ENCODE peak calls at places on chromosomes 16 and 17, in eight cellular contexts. One of them, this sample, is unnamed.

GRCh38 chr16:73506568-73507056 is 458.7 kb upstream of the ZFHX3 start:
- DNase-seq in PC-3: no peak
- DNase-seq in astrocyte of the cerebellum: no peak
- DNase-seq in IMR-90: no peak
- DNase-seq in fibroblast of lung: no peak
- DNase-seq in stomach: no peak
- DNase-seq in lower leg skin: no peak
- DNase-seq in BJ: no peak
- DNase-seq in this sample: no peak

GRCh38 chr17:81517339-81518112 is 4.9 kb upstream of the ACTG1 start:
- DNase-seq in PC-3: no peak
- DNase-seq in astrocyte of the cerebellum: no peak
- DNase-seq in IMR-90: no peak
- DNase-seq in fibroblast of lung: no peak
- DNase-seq in stomach: no peak
- DNase-seq in lower leg skin: no peak
- DNase-seq in BJ: no peak
- DNase-seq in this sample: no peak

GRCh38 chr16:2008631-2009301 is 855 bp downstream of the ZNF598 start:
- DNase-seq in PC-3: peak
- DNase-seq in astrocyte of the cerebellum: no peak
- DNase-seq in IMR-90: peak
- DNase-seq in fibroblast of lung: peak
- DNase-seq in stomach: no peak
- DNase-seq in lower leg skin: no peak
- DNase-seq in BJ: no peak
- DNase-seq in this sample: no peak

GRCh38 chr16:71442041-71442440 is at the start of gene TLE7:
- DNase-seq in PC-3: no peak
- DNase-seq in astrocyte of the cerebellum: no peak
- DNase-seq in IMR-90: no peak
- DNase-seq in fibroblast of lung: no peak
- DNase-seq in stomach: no peak
- DNase-seq in lower leg skin: no peak
- DNase-seq in BJ: no peak
- DNase-seq in this sample: no peak

GRCh38 chr17:56431736-56432135 is 161.8 kb upstream of the NOG start:
- DNase-seq in PC-3: no peak
- DNase-seq in astrocyte of the cerebellum: no peak
- DNase-seq in IMR-90: peak
- DNase-seq in fibroblast of lung: no peak
- DNase-seq in stomach: no peak
- DNase-seq in lower leg skin: no peak
- DNase-seq in BJ: no peak
- DNase-seq in this sample: no peak

GRCh38 chr17:39199673-39199985 is 454 bp upstream of the RPL19 start:
- DNase-seq in PC-3: no peak
- DNase-seq in astrocyte of the cerebellum: no peak
- DNase-seq in IMR-90: no peak
- DNase-seq in fibroblast of lung: no peak
- DNase-seq in stomach: no peak
- DNase-seq in lower leg skin: no peak
- DNase-seq in BJ: no peak
- DNase-seq in this sample: no peak

GRCh38 chr17:17833664-17834357 is 3.0 kb downstream of the SREBF1 start:
- DNase-seq in PC-3: no peak
- DNase-seq in astrocyte of the cerebellum: no peak
- DNase-seq in IMR-90: no peak
- DNase-seq in fibroblast of lung: no peak
- DNase-seq in stomach: no peak
- DNase-seq in lower leg skin: no peak
- DNase-seq in BJ: no peak
- DNase-seq in this sample: no peak

GRCh38 chr16:10995555-10995954 is 51.2 kb downstream of the CLEC16A start:
- DNase-seq in PC-3: no peak
- DNase-seq in astrocyte of the cerebellum: no peak
- DNase-seq in IMR-90: no peak
- DNase-seq in fibroblast of lung: no peak
- DNase-seq in stomach: no peak
- DNase-seq in lower leg skin: no peak
- DNase-seq in BJ: no peak
- DNase-seq in this sample: no peak

GRCh38 chr16:72099377-72099818 is 5.8 kb downstream of the DHX38 start:
- DNase-seq in PC-3: peak
- DNase-seq in astrocyte of the cerebellum: peak
- DNase-seq in IMR-90: peak
- DNase-seq in fibroblast of lung: peak
- DNase-seq in stomach: peak
- DNase-seq in lower leg skin: no peak
- DNase-seq in BJ: no peak
- DNase-seq in this sample: peak

GRCh38 chr16:2610781-2611498 is 71.4 kb upstream of the KCTD5 start:
- DNase-seq in PC-3: no peak
- DNase-seq in astrocyte of the cerebellum: no peak
- DNase-seq in IMR-90: no peak
- DNase-seq in fibroblast of lung: no peak
- DNase-seq in stomach: no peak
- DNase-seq in lower leg skin: peak
- DNase-seq in BJ: no peak
- DNase-seq in this sample: no peak

GRCh38 chr17:42403150-42403549 is 14.9 kb upstream of the STAT3 start:
- DNase-seq in PC-3: no peak
- DNase-seq in astrocyte of the cerebellum: no peak
- DNase-seq in IMR-90: no peak
- DNase-seq in fibroblast of lung: no peak
- DNase-seq in stomach: peak
- DNase-seq in lower leg skin: no peak
- DNase-seq in BJ: no peak
- DNase-seq in this sample: no peak
- TF ChIP-seq CTCF in PC-3: no peak
- TF ChIP-seq CTCF in astrocyte of the cerebellum: no peak
- TF ChIP-seq CTCF in IMR-90: peak
- TF ChIP-seq CTCF in fibroblast of lung: peak
- TF ChIP-seq CTCF in stomach: no peak
- TF ChIP-seq CTCF in lower leg skin: no peak
- TF ChIP-seq CTCF in BJ: no peak
- TF ChIP-seq CTCF in this sample: peak

GRCh38 chr17:78170692-78171590 is 2.6 kb downstream of the SYNGR2 start:
- DNase-seq in PC-3: no peak
- DNase-seq in astrocyte of the cerebellum: no peak
- DNase-seq in IMR-90: no peak
- DNase-seq in fibroblast of lung: no peak
- DNase-seq in stomach: no peak
- DNase-seq in lower leg skin: no peak
- DNase-seq in BJ: no peak
- DNase-seq in this sample: no peak
- H3K4me3 ChIP-seq in PC-3: no peak
- H3K4me3 ChIP-seq in astrocyte of the cerebellum: no peak
- H3K4me3 ChIP-seq in IMR-90: no peak
- H3K4me3 ChIP-seq in fibroblast of lung: no peak
- H3K4me3 ChIP-seq in stomach: no peak
- H3K4me3 ChIP-seq in lower leg skin: no peak
- H3K4me3 ChIP-seq in BJ: no peak
- H3K4me3 ChIP-seq in this sample: no peak

GRCh38 chr17:48908047-48908843 is at the start of gene UBE2Z:
- DNase-seq in PC-3: peak
- DNase-seq in astrocyte of the cerebellum: peak
- DNase-seq in IMR-90: peak
- DNase-seq in fibroblast of lung: peak
- DNase-seq in stomach: peak
- DNase-seq in lower leg skin: peak
- DNase-seq in BJ: peak
- DNase-seq in this sample: peak
- TF ChIP-seq CTCF in PC-3: peak
- TF ChIP-seq CTCF in astrocyte of the cerebellum: no peak
- TF ChIP-seq CTCF in IMR-90: peak
- TF ChIP-seq CTCF in fibroblast of lung: no peak
- TF ChIP-seq CTCF in stomach: no peak
- TF ChIP-seq CTCF in lower leg skin: peak
- TF ChIP-seq CTCF in BJ: no peak
- TF ChIP-seq CTCF in this sample: no peak

GRCh38 chr16:86806838-86807351 is 228.5 kb downstream of the FOXL1 start:
- DNase-seq in PC-3: no peak
- DNase-seq in astrocyte of the cerebellum: no peak
- DNase-seq in IMR-90: peak
- DNase-seq in fibroblast of lung: peak
- DNase-seq in stomach: no peak
- DNase-seq in lower leg skin: peak
- DNase-seq in BJ: no peak
- DNase-seq in this sample: no peak
- H3K4me3 ChIP-seq in PC-3: no peak
- H3K4me3 ChIP-seq in astrocyte of the cerebellum: no peak
- H3K4me3 ChIP-seq in IMR-90: no peak
- H3K4me3 ChIP-seq in fibroblast of lung: no peak
- H3K4me3 ChIP-seq in stomach: no peak
- H3K4me3 ChIP-seq in lower leg skin: no peak
- H3K4me3 ChIP-seq in BJ: no peak
- H3K4me3 ChIP-seq in this sample: no peak

GRCh38 chr17:64694207-64694606 is 32.1 kb upstream of the SMURF2 start:
- DNase-seq in PC-3: peak
- DNase-seq in astrocyte of the cerebellum: no peak
- DNase-seq in IMR-90: peak
- DNase-seq in fibroblast of lung: peak
- DNase-seq in stomach: peak
- DNase-seq in lower leg skin: peak
- DNase-seq in BJ: no peak
- DNase-seq in this sample: no peak

GRCh38 chr17:64689106-64689505 is 27.0 kb upstream of the SMURF2 start:
- DNase-seq in PC-3: peak
- DNase-seq in astrocyte of the cerebellum: no peak
- DNase-seq in IMR-90: no peak
- DNase-seq in fibroblast of lung: no peak
- DNase-seq in stomach: no peak
- DNase-seq in lower leg skin: no peak
- DNase-seq in BJ: no peak
- DNase-seq in this sample: no peak

GRCh38 chr17:64688481-64688880 is 26.4 kb upstream of the SMURF2 start:
- DNase-seq in PC-3: peak
- DNase-seq in astrocyte of the cerebellum: no peak
- DNase-seq in IMR-90: no peak
- DNase-seq in fibroblast of lung: no peak
- DNase-seq in stomach: no peak
- DNase-seq in lower leg skin: no peak
- DNase-seq in BJ: no peak
- DNase-seq in this sample: no peak

GRCh38 chr17:64687959-64688358 is 25.9 kb upstream of the SMURF2 start:
- DNase-seq in PC-3: peak
- DNase-seq in astrocyte of the cerebellum: no peak
- DNase-seq in IMR-90: peak
- DNase-seq in fibroblast of lung: peak
- DNase-seq in stomach: no peak
- DNase-seq in lower leg skin: no peak
- DNase-seq in BJ: peak
- DNase-seq in this sample: no peak

GRCh38 chr17:64692187-64692586 is 30.1 kb upstream of the SMURF2 start:
- DNase-seq in PC-3: no peak
- DNase-seq in astrocyte of the cerebellum: no peak
- DNase-seq in IMR-90: peak
- DNase-seq in fibroblast of lung: peak
- DNase-seq in stomach: no peak
- DNase-seq in lower leg skin: no peak
- DNase-seq in BJ: no peak
- DNase-seq in this sample: no peak
- TF ChIP-seq CTCF in PC-3: no peak
- TF ChIP-seq CTCF in astrocyte of the cerebellum: no peak
- TF ChIP-seq CTCF in IMR-90: no peak
- TF ChIP-seq CTCF in fibroblast of lung: no peak
- TF ChIP-seq CTCF in stomach: no peak
- TF ChIP-seq CTCF in lower leg skin: no peak
- TF ChIP-seq CTCF in BJ: no peak
- TF ChIP-seq CTCF in this sample: no peak

DNA sequence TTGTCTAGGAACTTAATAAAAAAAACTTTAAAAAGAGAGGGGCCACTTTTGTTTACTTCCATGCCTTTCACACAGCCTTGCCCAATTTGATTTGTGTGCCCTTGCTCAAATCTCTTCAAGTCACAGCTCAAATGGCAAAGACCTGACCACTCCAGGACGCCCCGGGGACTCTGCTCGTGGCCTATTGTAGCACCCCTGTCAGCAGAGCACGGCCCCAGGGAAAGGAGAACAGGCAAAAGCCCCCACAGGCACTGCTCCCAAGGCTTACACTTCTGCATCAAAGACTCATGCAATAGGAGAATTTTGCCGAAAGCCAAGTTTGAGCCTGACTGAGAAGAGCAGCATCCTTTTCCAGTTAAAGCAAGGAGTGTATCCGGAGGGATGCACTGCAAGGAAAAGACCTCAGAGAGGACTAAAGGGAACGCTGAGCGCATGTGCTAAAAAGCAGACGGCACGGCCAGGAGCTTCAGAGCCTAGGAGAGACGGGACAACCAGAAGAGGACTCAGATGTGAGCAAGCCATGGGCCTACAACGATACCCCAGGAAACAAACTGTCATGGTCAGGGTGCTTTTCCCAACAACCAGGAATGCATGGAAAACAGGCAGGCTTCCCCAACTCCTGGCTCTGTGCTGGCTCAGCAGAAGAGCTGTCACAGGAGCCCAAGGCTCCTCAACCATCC is 8.2 kb downstream of the CREBBP start:
- DNase-seq in PC-3: no peak
- DNase-seq in astrocyte of the cerebellum: no peak
- DNase-seq in IMR-90: no peak
- DNase-seq in fibroblast of lung: no peak
- DNase-seq in stomach: no peak
- DNase-seq in lower leg skin: no peak
- DNase-seq in BJ: no peak
- DNase-seq in this sample: no peak
- H3K4me3 ChIP-seq in PC-3: no peak
- H3K4me3 ChIP-seq in astrocyte of the cerebellum: no peak
- H3K4me3 ChIP-seq in IMR-90: no peak
- H3K4me3 ChIP-seq in fibroblast of lung: no peak
- H3K4me3 ChIP-seq in stomach: no peak
- H3K4me3 ChIP-seq in lower leg skin: no peak
- H3K4me3 ChIP-seq in BJ: no peak
- H3K4me3 ChIP-seq in this sample: peak

DNA sequence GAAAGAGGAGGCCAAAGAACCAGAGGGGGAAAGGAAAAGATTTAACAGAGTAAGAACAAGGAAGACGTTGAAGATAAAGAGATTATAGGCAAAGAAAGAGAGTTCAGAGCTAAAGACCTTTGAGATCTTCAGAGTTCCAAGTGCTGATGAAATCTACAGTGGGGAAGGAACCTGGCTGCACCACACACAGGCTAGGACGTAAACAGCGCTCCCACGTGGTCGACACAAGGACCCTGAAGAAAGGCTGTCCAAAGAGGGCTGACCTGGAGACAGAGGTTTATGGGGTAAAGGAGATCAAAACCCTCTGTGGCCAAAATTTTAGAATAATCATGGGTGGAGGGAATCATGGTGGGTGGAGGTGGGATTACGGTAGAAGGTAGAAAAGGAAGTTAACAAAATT is 121.6 kb downstream of the PMP22 start:
- DNase-seq in PC-3: no peak
- DNase-seq in astrocyte of the cerebellum: no peak
- DNase-seq in IMR-90: no peak
- DNase-seq in fibroblast of lung: no peak
- DNase-seq in stomach: no peak
- DNase-seq in lower leg skin: no peak
- DNase-seq in BJ: no peak
- DNase-seq in this sample: no peak
- TF ChIP-seq CTCF in PC-3: peak
- TF ChIP-seq CTCF in astrocyte of the cerebellum: no peak
- TF ChIP-seq CTCF in IMR-90: no peak
- TF ChIP-seq CTCF in fibroblast of lung: no peak
- TF ChIP-seq CTCF in stomach: no peak
- TF ChIP-seq CTCF in lower leg skin: no peak
- TF ChIP-seq CTCF in BJ: no peak
- TF ChIP-seq CTCF in this sample: no peak